ENCODE peak calls at places on chromosomes 5 and 9, in seven cellular contexts. Z, Q, C, U, J, L and I are unnamed samples.

GRCh38 chr5:116492016-116492623 is 82.5 kb downstream of the SEMA6A start:
- DNase-seq in Z (peak), Q (no peak), C (no peak), U (no peak), J (peak), L (no peak), I (no peak)

GRCh38 chr5:31361234-31361633 is 167.7 kb downstream of the CDH6 start:
- DNase-seq in Z (peak), Q (no peak), C (no peak), U (no peak), J (no peak), L (no peak), I (no peak)

GRCh38 chr9:125486109-125486508 is 220.9 kb downstream of the MAPKAP1 start:
- DNase-seq in Z (no peak), Q (no peak), C (no peak), U (no peak), J (no peak), L (no peak), I (no peak)

GRCh38 chr5:41270423-41271251 is 57.3 kb upstream of the C6 start:
- DNase-seq in Z (peak), Q (peak), C (peak), U (no peak), J (peak), L (peak), I (no peak)

GRCh38 chr9:96161819-96162218 is 140.2 kb downstream of the HSD17B3 start:
- DNase-seq in Z (no peak), Q (no peak), C (no peak), U (peak), J (no peak), L (no peak), I (no peak)

GRCh38 chr9:4985376-4986266 is 549 bp downstream of the JAK2 start:
- DNase-seq in Z (peak), Q (peak), C (peak), U (no peak), J (peak), L (peak), I (no peak)

GRCh38 chr9:133691659-133692363 is 46.3 kb downstream of the SARDH start:
- DNase-seq in Z (peak), Q (no peak), C (no peak), U (no peak), J (no peak), L (no peak), I (no peak)

GRCh38 chr5:78816143-78816765 is 167.7 kb upstream of the LHFPL2 start:
- DNase-seq in Z (peak), Q (no peak), C (no peak), U (no peak), J (no peak), L (no peak), I (no peak)

GRCh38 chr9:134625361-134626140 is 16.1 kb upstream of the COL5A1 start:
- DNase-seq in Z (peak), Q (no peak), C (no peak), U (peak), J (no peak), L (no peak), I (no peak)

GRCh38 chr9:33867747-33868429 is 50.9 kb downstream of the UBE2R2 start:
- DNase-seq in Z (no peak), Q (no peak), C (no peak), U (peak), J (peak), L (peak), I (no peak)

GRCh38 chr9:16434522-16434921 is 435.9 kb downstream of the BNC2 start:
- DNase-seq in Z (peak), Q (no peak), C (no peak), U (no peak), J (no peak), L (no peak), I (no peak)

DNA sequence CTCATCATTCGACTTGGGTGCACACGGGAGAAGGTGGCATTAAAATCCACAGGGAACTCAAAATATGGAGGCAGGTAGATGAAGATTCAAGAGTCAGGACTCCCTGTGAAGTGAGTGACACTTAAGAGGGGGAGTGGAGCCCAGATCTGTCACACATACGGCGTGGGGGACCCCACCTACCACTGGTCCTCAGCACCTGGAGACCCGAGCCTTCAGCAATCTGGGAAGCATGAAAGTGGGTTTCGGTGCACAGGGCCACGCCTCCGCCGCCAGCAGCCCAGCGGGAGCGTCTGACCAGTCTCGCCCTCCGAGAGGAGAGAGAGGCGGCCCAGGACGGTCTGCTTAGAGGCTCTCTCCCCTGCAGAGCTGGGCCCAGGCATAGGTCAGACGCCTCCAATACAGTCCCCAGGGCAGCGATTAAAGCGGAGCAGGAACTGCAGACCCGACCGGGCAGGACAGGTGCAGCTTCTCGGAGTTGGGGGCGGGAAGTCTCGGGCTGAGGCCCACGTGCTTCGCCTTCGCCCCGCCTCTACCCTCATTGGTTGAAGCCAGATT is 639 bp upstream of the SLC2A8 start:
- DNase-seq in Z (no peak), Q (no peak), C (no peak), U (no peak), J (no peak), L (no peak), I (no peak)
- TF ChIP-seq POLR2A in Z (no peak), Q (no peak), C (no peak), U (no peak), J (no peak), L (no peak), I (peak)

GRCh38 chr5:378301-378891 is 56.9 kb downstream of the AHRR start:
- DNase-seq in Z (peak), Q (no peak), C (no peak), U (peak), J (no peak), L (no peak), I (no peak)

GRCh38 chr5:378976-379742 is 57.6 kb downstream of the AHRR start:
- DNase-seq in Z (peak), Q (no peak), C (no peak), U (peak), J (no peak), L (no peak), I (no peak)

GRCh38 chr5:375921-376871 is 54.7 kb downstream of the AHRR start:
- DNase-seq in Z (no peak), Q (peak), C (no peak), U (peak), J (no peak), L (peak), I (no peak)

GRCh38 chr5:376951-377325 is 55.4 kb downstream of the AHRR start:
- DNase-seq in Z (no peak), Q (no peak), C (no peak), U (peak), J (no peak), L (no peak), I (no peak)

GRCh38 chr5:377326-377981 is 55.9 kb downstream of the AHRR start:
- DNase-seq in Z (no peak), Q (no peak), C (no peak), U (peak), J (no peak), L (no peak), I (no peak)
- TF ChIP-seq POLR2A in Z (no peak), Q (no peak), C (no peak), U (no peak), J (no peak), L (no peak), I (peak)

GRCh38 chr9:136093995-136094881 is 851 bp downstream of the NACC2 start:
- DNase-seq in Z (peak), Q (peak), C (peak), U (peak), J (peak), L (peak), I (no peak)
- TF ChIP-seq POLR2A in Z (no peak), Q (no peak), C (no peak), U (no peak), J (no peak), L (no peak), I (no peak)

GRCh38 chr5:150640311-150641005 is at the start of gene SYNPO:
- DNase-seq in Z (peak), Q (peak), C (peak), U (peak), J (peak), L (peak), I (no peak)
- TF ChIP-seq POLR2A in Z (peak), Q (no peak), C (no peak), U (no peak), J (no peak), L (no peak), I (no peak)

GRCh38 chr9:107620801-107621200 is 131.2 kb upstream of the KLF4 start:
- DNase-seq in Z (no peak), Q (no peak), C (no peak), U (no peak), J (no peak), L (no peak), I (no peak)
- TF ChIP-seq POLR2A in Z (no peak), Q (no peak), C (no peak), U (no peak), J (no peak), L (no peak), I (no peak)

GRCh38 chr9:80177949-80178480 is 606.2 kb downstream of the TLE4 start:
- DNase-seq in Z (no peak), Q (no peak), C (no peak), U (no peak), J (no peak), L (no peak), I (no peak)

GRCh38 chr9:80175286-80175906 is 603.6 kb downstream of the TLE4 start:
- DNase-seq in Z (peak), Q (peak), C (peak), U (no peak), J (peak), L (no peak), I (no peak)
- TF ChIP-seq POLR2A in Z (no peak), Q (no peak), C (no peak), U (no peak), J (no peak), L (no peak), I (no peak)

GRCh38 chr5:180809403-180810209 is 7.0 kb upstream of the MGAT1 start:
- DNase-seq in Z (peak), Q (peak), C (peak), U (peak), J (peak), L (peak), I (peak)
- TF ChIP-seq POLR2A in Z (no peak), Q (no peak), C (peak), U (no peak), J (peak), L (no peak), I (no peak)

DNA sequence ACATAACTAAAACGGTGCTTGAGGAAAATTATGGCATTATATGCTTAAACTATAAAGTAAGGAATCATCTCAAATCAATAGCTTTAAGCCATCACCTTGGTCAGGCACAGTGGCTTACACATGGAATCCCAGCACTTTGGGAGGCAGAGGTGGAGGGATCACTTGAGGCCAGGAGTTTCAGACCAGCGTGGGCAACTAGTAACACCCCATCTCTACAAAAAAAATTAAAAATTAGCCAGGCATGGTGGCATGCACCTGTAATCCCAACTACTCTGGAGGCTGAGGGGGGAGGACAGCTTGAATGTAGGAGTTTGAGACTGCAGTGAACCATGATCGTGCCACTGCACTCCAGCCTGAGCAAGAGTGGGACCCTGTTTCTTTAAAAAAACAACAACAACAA is 22.6 kb downstream of the ACTL7A start:
- DNase-seq in Z (no peak), Q (no peak), C (no peak), U (no peak), J (no peak), L (no peak), I (no peak)
- TF ChIP-seq POLR2A in Z (no peak), Q (no peak), C (no peak), U (no peak), J (no peak), L (no peak), I (no peak)

DNA sequence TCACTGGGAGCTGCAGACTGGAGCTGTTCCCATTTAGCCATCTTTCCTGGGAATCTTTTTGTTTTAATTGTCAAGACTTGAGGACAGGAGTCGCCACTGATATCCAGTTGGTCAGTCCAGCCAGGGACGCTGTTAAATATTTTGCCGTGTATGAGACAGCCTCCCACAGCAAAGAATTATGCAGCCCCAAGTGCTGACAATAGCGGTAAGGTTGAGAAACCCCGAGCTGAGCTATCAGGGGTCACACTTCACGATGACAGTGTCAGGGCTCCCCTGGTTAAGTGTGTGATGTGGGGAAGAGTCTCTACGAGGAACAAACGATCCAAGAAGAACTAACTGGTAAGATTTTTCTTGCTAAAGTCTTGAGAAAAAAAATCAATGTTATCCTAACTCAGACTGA is 372.0 kb upstream of the MPDZ start:
- DNase-seq in Z (no peak), Q (no peak), C (no peak), U (no peak), J (no peak), L (no peak), I (no peak)
- TF ChIP-seq POLR2A in Z (no peak), Q (no peak), C (no peak), U (no peak), J (no peak), L (no peak), I (no peak)

GRCh38 chr5:9544502-9545300 is 1.2 kb downstream of the SEMA5A start:
- DNase-seq in Z (peak), Q (peak), C (peak), U (peak), J (peak), L (peak), I (peak)
- TF ChIP-seq POLR2A in Z (peak), Q (no peak), C (no peak), U (no peak), J (no peak), L (peak), I (no peak)